ENCODE peak calls at places on chromosome 14, in seven cellular contexts. One of them, this sample, is unnamed.
A peak's percentile ranks its signal among the peaks of the same experiment; 100 is the strongest.

GRCh38 chr14:100889641-100890040 is 13.9 kb downstream of the RTL1 start:
- DNase-seq in astrocyte: no peak
- DNase-seq in adrenal gland: peak; percentile 6
- DNase-seq in tibial artery: no peak
- DNase-seq in AG09309: no peak
- DNase-seq in CD4-positive, alpha-beta memory T cell: no peak
- DNase-seq in HL-60: no peak
- DNase-seq in this sample: no peak

GRCh38 chr14:80959448-80960006 is 4.1 kb downstream of the TSHR start:
- DNase-seq in adrenal gland: peak; percentile 25
- DNase-seq in tibial artery: no peak
- DNase-seq in astrocyte: no peak
- DNase-seq in AG09309: no peak
- DNase-seq in CD4-positive, alpha-beta memory T cell: peak; percentile 72
- DNase-seq in HL-60: no peak
- DNase-seq in this sample: no peak

GRCh38 chr14:103519043-103519836 is 3.4 kb downstream of the CKB start:
- DNase-seq in AG09309: no peak
- DNase-seq in HL-60: no peak
- DNase-seq in CD4-positive, alpha-beta memory T cell: no peak
- DNase-seq in astrocyte: no peak
- DNase-seq in tibial artery: no peak
- DNase-seq in adrenal gland: peak; percentile 15
- DNase-seq in this sample: no peak

GRCh38 chr14:22848391-22849164 is 12.2 kb downstream of the MMP14 start:
- DNase-seq in CD4-positive, alpha-beta memory T cell: no peak
- DNase-seq in adrenal gland: peak; percentile 34
- DNase-seq in tibial artery: peak; percentile 86
- DNase-seq in astrocyte: peak; percentile 85
- DNase-seq in AG09309: no peak
- DNase-seq in HL-60: no peak
- DNase-seq in this sample: peak; percentile 61

GRCh38 chr14:74514471-74514932 is 20.9 kb downstream of the ISCA2 start:
- DNase-seq in HL-60: no peak
- DNase-seq in tibial artery: peak; percentile 55
- DNase-seq in astrocyte: peak; percentile 94
- DNase-seq in adrenal gland: peak; percentile 55
- DNase-seq in CD4-positive, alpha-beta memory T cell: no peak
- DNase-seq in AG09309: peak; percentile 61
- DNase-seq in this sample: peak; percentile 78

GRCh38 chr14:103830511-103831270 is 16.7 kb downstream of the PPP1R13B start:
- DNase-seq in astrocyte: no peak
- DNase-seq in adrenal gland: no peak
- DNase-seq in tibial artery: no peak
- DNase-seq in CD4-positive, alpha-beta memory T cell: no peak
- DNase-seq in AG09309: no peak
- DNase-seq in HL-60: no peak
- DNase-seq in this sample: no peak

GRCh38 chr14:51458563-51458955 is 193.2 kb upstream of the FRMD6 start:
- DNase-seq in adrenal gland: no peak
- DNase-seq in tibial artery: no peak
- DNase-seq in HL-60: no peak
- DNase-seq in astrocyte: peak; percentile 97
- DNase-seq in CD4-positive, alpha-beta memory T cell: no peak
- DNase-seq in AG09309: peak; percentile 41
- DNase-seq in this sample: peak; percentile 89

GRCh38 chr14:56889705-56890104 is 79.4 kb upstream of the OTX2 start:
- DNase-seq in CD4-positive, alpha-beta memory T cell: no peak
- DNase-seq in HL-60: no peak
- DNase-seq in AG09309: no peak
- DNase-seq in adrenal gland: no peak
- DNase-seq in tibial artery: no peak
- DNase-seq in astrocyte: no peak
- DNase-seq in this sample: no peak

GRCh38 chr14:65359503-65359902 is 53.0 kb upstream of the FUT8 start:
- DNase-seq in tibial artery: no peak
- DNase-seq in astrocyte: peak; percentile 39
- DNase-seq in CD4-positive, alpha-beta memory T cell: no peak
- DNase-seq in AG09309: no peak
- DNase-seq in adrenal gland: no peak
- DNase-seq in HL-60: no peak
- DNase-seq in this sample: no peak

GRCh38 chr14:57714487-57714899 is 151.4 kb downstream of the SLC35F4 start:
- DNase-seq in CD4-positive, alpha-beta memory T cell: no peak
- DNase-seq in tibial artery: no peak
- DNase-seq in astrocyte: no peak
- DNase-seq in AG09309: no peak
- DNase-seq in HL-60: no peak
- DNase-seq in adrenal gland: no peak
- DNase-seq in this sample: no peak

GRCh38 chr14:54570047-54570446 is 3.1 kb downstream of the SAMD4A start:
- DNase-seq in tibial artery: no peak
- DNase-seq in HL-60: no peak
- DNase-seq in CD4-positive, alpha-beta memory T cell: no peak
- DNase-seq in astrocyte: no peak
- DNase-seq in adrenal gland: no peak
- DNase-seq in AG09309: no peak
- DNase-seq in this sample: no peak
- H3K4me3 ChIP-seq in tibial artery: peak overlapping the region; percentile 91
- H3K4me3 ChIP-seq in HL-60: no peak overlapping the region
- H3K4me3 ChIP-seq in CD4-positive, alpha-beta memory T cell: no peak overlapping the region
- H3K4me3 ChIP-seq in astrocyte: peak overlapping the region; percentile 41
- H3K4me3 ChIP-seq in adrenal gland: no peak overlapping the region
- H3K4me3 ChIP-seq in AG09309: no peak overlapping the region
- H3K4me3 ChIP-seq in this sample: no peak overlapping the region

GRCh38 chr14:85532981-85533820 is 3.3 kb downstream of the FLRT2 start:
- DNase-seq in tibial artery: peak; percentile 64
- DNase-seq in AG09309: no peak
- DNase-seq in adrenal gland: peak; percentile 64
- DNase-seq in astrocyte: peak; percentile 78
- DNase-seq in CD4-positive, alpha-beta memory T cell: no peak
- DNase-seq in HL-60: no peak
- DNase-seq in this sample: peak; percentile 77
- H3K4me3 ChIP-seq in tibial artery: peak overlapping the region; percentile 71
- H3K4me3 ChIP-seq in AG09309: peak overlapping the region; percentile 96
- H3K4me3 ChIP-seq in adrenal gland: no peak overlapping the region
- H3K4me3 ChIP-seq in astrocyte: peak overlapping the region; percentile 66
- H3K4me3 ChIP-seq in CD4-positive, alpha-beta memory T cell: no peak overlapping the region
- H3K4me3 ChIP-seq in HL-60: peak overlapping the region; percentile 38
- H3K4me3 ChIP-seq in this sample: peak overlapping the region; percentile 77

DNA sequence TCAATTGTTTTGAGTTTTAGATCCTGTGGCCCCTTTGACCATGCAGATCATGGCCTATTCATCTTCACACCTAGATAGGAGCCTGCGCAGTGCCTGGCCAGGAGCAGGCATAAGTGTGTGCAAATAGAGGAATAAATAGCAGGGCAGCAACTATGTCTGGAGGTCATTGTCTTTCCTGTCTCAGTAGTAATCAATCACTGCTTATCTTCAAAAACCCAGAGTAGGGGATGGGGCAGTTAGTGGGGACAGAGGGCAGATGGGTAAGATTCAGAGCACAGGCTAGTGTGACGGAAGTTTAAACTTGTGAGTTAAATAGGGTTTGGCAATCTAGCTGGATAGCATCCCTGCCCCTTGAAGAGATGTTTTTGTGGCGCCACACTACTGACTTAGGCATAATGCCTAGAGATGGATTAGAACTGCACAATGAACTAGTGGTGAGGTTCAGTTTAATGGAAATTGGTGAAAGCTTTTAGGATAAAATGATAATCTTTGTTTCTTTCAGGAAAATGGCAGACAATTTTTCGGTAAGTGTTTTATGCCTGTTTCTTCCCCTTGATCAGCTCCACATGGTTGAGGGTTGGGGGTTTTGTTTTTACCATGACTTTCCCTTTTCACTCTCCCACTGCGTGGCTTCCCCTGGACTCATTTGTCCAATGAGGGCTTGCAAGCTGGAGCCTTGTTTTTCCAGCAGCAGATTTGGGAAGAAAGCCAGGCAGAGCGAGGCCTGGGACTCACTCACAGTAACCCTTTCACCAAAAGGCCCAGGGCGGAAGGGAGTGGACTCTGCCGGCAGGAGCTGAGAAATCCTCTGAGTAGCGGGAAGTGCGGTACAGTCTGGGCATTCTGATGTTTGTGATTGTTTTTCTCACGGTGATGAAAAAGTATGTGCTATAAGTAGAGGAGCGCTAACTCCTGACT is 8.1 kb downstream of the LGALS3 start:
- DNase-seq in astrocyte: peak; percentile 87
- DNase-seq in HL-60: no peak
- DNase-seq in CD4-positive, alpha-beta memory T cell: no peak
- DNase-seq in adrenal gland: peak; percentile 60
- DNase-seq in tibial artery: peak; percentile 73
- DNase-seq in AG09309: peak; percentile 52
- DNase-seq in this sample: peak; percentile 90
- H3K4me3 ChIP-seq in astrocyte: peak overlapping the region; percentile 26
- H3K4me3 ChIP-seq in HL-60: no peak overlapping the region
- H3K4me3 ChIP-seq in CD4-positive, alpha-beta memory T cell: no peak overlapping the region
- H3K4me3 ChIP-seq in adrenal gland: no peak overlapping the region
- H3K4me3 ChIP-seq in tibial artery: peak overlapping the region; percentile 34
- H3K4me3 ChIP-seq in AG09309: no peak overlapping the region
- H3K4me3 ChIP-seq in this sample: no peak overlapping the region

DNA sequence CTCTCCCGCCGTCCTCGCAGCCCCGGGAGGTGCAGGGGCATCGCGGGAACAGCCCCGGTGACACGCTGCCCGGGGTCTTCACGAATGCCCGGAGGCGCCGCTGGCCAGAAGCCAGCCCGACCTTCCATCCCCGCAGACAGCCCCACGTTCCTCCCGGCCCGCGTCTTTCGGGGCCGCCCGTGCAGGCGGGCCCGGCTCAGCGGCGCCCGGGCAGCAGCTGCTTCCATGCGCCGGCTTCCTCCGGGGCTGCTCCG is 801 bp upstream of the TEDC1 start:
- DNase-seq in HL-60: no peak
- DNase-seq in CD4-positive, alpha-beta memory T cell: no peak
- DNase-seq in AG09309: no peak
- DNase-seq in adrenal gland: peak; percentile 43
- DNase-seq in astrocyte: no peak
- DNase-seq in tibial artery: no peak
- DNase-seq in this sample: no peak
- H3K4me3 ChIP-seq in HL-60: peak overlapping the region; percentile 49
- H3K4me3 ChIP-seq in CD4-positive, alpha-beta memory T cell: no peak overlapping the region
- H3K4me3 ChIP-seq in AG09309: peak overlapping the region; percentile 68
- H3K4me3 ChIP-seq in adrenal gland: peak overlapping the region; percentile 32
- H3K4me3 ChIP-seq in astrocyte: peak overlapping the region; percentile 69
- H3K4me3 ChIP-seq in tibial artery: peak overlapping the region; percentile 63
- H3K4me3 ChIP-seq in this sample: peak overlapping the region; percentile 60

GRCh38 chr14:102484316-102484715 is 25.3 kb downstream of the ANKRD9 start:
- DNase-seq in CD4-positive, alpha-beta memory T cell: no peak
- DNase-seq in adrenal gland: no peak
- DNase-seq in AG09309: no peak
- DNase-seq in HL-60: no peak
- DNase-seq in astrocyte: no peak
- DNase-seq in tibial artery: no peak
- DNase-seq in this sample: no peak

GRCh38 chr14:102481371-102481770 is 28.2 kb downstream of the ANKRD9 start:
- DNase-seq in HL-60: no peak
- DNase-seq in CD4-positive, alpha-beta memory T cell: no peak
- DNase-seq in adrenal gland: no peak
- DNase-seq in AG09309: no peak
- DNase-seq in astrocyte: no peak
- DNase-seq in tibial artery: no peak
- DNase-seq in this sample: no peak

GRCh38 chr14:102481791-102482238 is 27.8 kb downstream of the ANKRD9 start:
- DNase-seq in HL-60: no peak
- DNase-seq in adrenal gland: peak; percentile 51
- DNase-seq in CD4-positive, alpha-beta memory T cell: no peak
- DNase-seq in AG09309: no peak
- DNase-seq in astrocyte: peak; percentile 47
- DNase-seq in tibial artery: no peak
- DNase-seq in this sample: peak; percentile 25

GRCh38 chr14:102479107-102479506 is 30.5 kb downstream of the ANKRD9 start:
- DNase-seq in adrenal gland: no peak
- DNase-seq in CD4-positive, alpha-beta memory T cell: no peak
- DNase-seq in AG09309: no peak
- DNase-seq in astrocyte: no peak
- DNase-seq in tibial artery: no peak
- DNase-seq in HL-60: no peak
- DNase-seq in this sample: no peak

DNA sequence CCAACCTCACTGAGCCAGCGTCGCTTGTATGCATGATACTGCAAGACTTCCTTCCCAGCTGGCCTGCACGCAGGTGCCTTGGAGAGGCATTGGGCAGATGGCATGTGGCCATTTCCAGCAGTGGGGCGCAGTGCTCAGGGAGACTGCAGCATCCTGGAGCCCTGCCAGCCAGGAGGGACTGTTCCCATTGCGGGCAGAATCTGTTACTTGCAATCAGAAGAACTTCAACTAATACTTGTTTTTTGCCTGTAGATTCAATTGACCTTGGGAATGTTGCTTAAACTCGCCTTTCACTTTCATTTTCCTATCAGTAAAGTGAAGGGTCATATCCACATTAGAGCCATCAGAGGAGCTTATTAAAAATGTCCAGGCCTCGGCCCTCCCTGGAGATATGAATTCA is 29.8 kb downstream of the ANKRD9 start:
- DNase-seq in CD4-positive, alpha-beta memory T cell: no peak
- DNase-seq in tibial artery: no peak
- DNase-seq in HL-60: no peak
- DNase-seq in adrenal gland: peak; percentile 69
- DNase-seq in astrocyte: no peak
- DNase-seq in AG09309: no peak
- DNase-seq in this sample: no peak
- H3K4me3 ChIP-seq in CD4-positive, alpha-beta memory T cell: no peak overlapping the region
- H3K4me3 ChIP-seq in tibial artery: no peak overlapping the region
- H3K4me3 ChIP-seq in HL-60: no peak overlapping the region
- H3K4me3 ChIP-seq in adrenal gland: no peak overlapping the region
- H3K4me3 ChIP-seq in astrocyte: no peak overlapping the region
- H3K4me3 ChIP-seq in AG09309: no peak overlapping the region
- H3K4me3 ChIP-seq in this sample: no peak overlapping the region

DNA sequence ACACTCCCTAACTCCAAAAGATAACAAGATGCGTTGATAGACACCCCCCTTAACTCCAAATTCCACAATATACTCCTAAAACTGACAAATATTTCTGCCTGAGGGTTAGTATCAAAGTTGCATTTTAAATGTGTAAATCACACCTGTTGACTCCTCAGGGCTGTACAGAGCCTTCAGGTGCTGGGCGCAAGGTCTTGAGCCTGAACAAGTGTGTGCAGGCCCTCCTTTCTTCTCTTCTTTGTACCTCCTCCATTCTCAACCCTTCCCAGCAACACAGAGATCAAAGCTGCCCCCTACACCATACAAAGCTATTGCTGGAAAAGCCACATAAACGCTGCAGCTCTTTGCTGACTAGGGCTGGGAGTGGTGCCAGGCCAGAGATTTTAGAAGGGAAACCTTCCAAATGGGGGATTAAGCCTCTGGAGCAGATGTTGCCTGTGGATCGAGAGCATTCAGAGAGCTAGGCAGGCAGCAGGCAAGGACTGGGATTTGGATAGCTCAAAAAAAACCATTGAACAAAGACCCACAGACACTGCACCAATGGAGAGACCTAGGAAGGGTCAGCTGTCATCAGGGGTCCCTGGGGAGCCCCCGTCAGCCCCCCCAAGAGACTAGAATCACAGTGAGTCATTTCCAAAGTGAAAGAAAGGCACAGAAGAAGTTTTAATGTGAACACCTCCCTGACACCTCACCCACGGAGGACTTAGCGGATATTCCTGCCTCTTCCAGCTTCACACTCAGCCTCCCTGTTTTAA is 18.3 kb upstream of the SUSD6 start:
- DNase-seq in adrenal gland: no peak
- DNase-seq in AG09309: peak; percentile 42
- DNase-seq in CD4-positive, alpha-beta memory T cell: no peak
- DNase-seq in tibial artery: no peak
- DNase-seq in HL-60: no peak
- DNase-seq in astrocyte: peak; percentile 57
- DNase-seq in this sample: no peak
- H3K4me3 ChIP-seq in adrenal gland: no peak overlapping the region
- H3K4me3 ChIP-seq in AG09309: no peak overlapping the region
- H3K4me3 ChIP-seq in CD4-positive, alpha-beta memory T cell: no peak overlapping the region
- H3K4me3 ChIP-seq in tibial artery: peak overlapping the region; percentile 27
- H3K4me3 ChIP-seq in HL-60: no peak overlapping the region
- H3K4me3 ChIP-seq in astrocyte: no peak overlapping the region
- H3K4me3 ChIP-seq in this sample: no peak overlapping the region